ENCODE peak calls at places on chromosomes 4 and X, in eight cellular contexts. N is NCI-H2029 treated with DMSO at 0.1 percent for 48 hours; T is glutamatergic neuron; C is activated T-helper 2 cell treated with anti-CD3 and anti-CD28 coated beads, Interferon-gamma antibody, Interleukin-2, Interleukin-4, amounts not matched to agents 10 μg/mL and 5 μg/mL and 100 μg/mL, durations not matched to agents 14 hours and 24 hours and 36 hours; J is nephron progenitor cell; E is stimulated activated naive CD8-positive, alpha-beta T cell treated with anti-CD3 and anti-CD28 coated beads, Interleukin-15, Interleukin-2, amounts not matched to agents 100 U/mL and 50 U/mL, for 24 hours; Z is GF-D8; B is posterior vena cava. U is an unnamed sample.

GRCh38 chr4:51932261-51932660 is 87.9 kb downstream of the LRRC66 start:
- DNase-seq in T (no peak), Z (no peak), E (no peak), C (no peak), B (no peak), J (no peak), N (no peak), U (no peak)

GRCh38 chrX:34300871-34301270 is 168.8 kb upstream of the FAM47A start:
- DNase-seq in N (no peak), C (no peak), T (no peak), E (peak; percentile 3), J (peak; percentile 53), B (no peak), Z (no peak), U (peak; percentile 9)

GRCh38 chr4:136754810-136755530 is 777.3 kb downstream of the PCDH18 start:
- DNase-seq in E (no peak), Z (no peak), B (no peak), J (no peak), T (no peak), C (no peak), N (no peak), U (no peak)

GRCh38 chr4:1842993-1843448 is 12.9 kb downstream of the LETM1 start:
- DNase-seq in J (no peak), B (no peak), N (no peak), Z (no peak), C (no peak), E (no peak), T (no peak), U (no peak)

GRCh38 chr4:81577392-81577791 is 105.7 kb upstream of the RASGEF1B start:
- DNase-seq in B (no peak), C (no peak), Z (no peak), J (no peak), T (no peak), N (no peak), E (no peak), U (no peak)

GRCh38 chr4:147822128-147822527 is 90.2 kb downstream of the ARHGAP10 start:
- DNase-seq in C (no peak), N (peak; percentile 1), T (no peak), J (no peak), Z (peak; percentile 39), B (peak; percentile 82), E (no peak), U (no peak)

GRCh38 chr4:159607824-159608223 is 504.9 kb downstream of the RAPGEF2 start:
- DNase-seq in C (no peak), J (no peak), Z (no peak), T (no peak), E (no peak), N (no peak), B (no peak), U (no peak)

GRCh38 chr4:70640192-70640591 is 11.6 kb downstream of the ENAM start:
- DNase-seq in J (no peak), E (no peak), B (no peak), T (no peak), C (no peak), N (no peak), Z (no peak), U (no peak)

GRCh38 chr4:125518281-125518680 is 203.5 kb downstream of the FAT4 start:
- DNase-seq in E (no peak), J (no peak), B (no peak), Z (no peak), T (no peak), C (no peak), N (no peak), U (no peak)

GRCh38 chr4:25440478-25441030 is 63.5 kb downstream of the ANAPC4 start:
- DNase-seq in Z (no peak), C (no peak), E (no peak), J (no peak), T (no peak), B (no peak), N (no peak), U (no peak)

GRCh38 chr4:74056858-74057562 is 18.5 kb upstream of the CXCL3 start:
- DNase-seq in C (no peak), B (no peak), J (no peak), E (no peak), Z (peak; percentile 34), T (no peak), N (no peak), U (no peak)

GRCh38 chrX:2318371-2318770 is 182.4 kb downstream of the DHRSX start:
- DNase-seq in T (no peak), N (no peak), Z (no peak), J (no peak), B (no peak), C (no peak), E (no peak), U (no peak)

GRCh38 chr4:71992571-71992970 is 39.2 kb upstream of the NPFFR2 start:
- DNase-seq in Z (no peak), N (no peak), E (no peak), C (no peak), B (no peak), J (no peak), T (no peak), U (no peak)

GRCh38 chr4:126772662-126773061 is 860.1 kb upstream of the INTU start:
- DNase-seq in N (no peak), B (no peak), J (no peak), T (no peak), E (no peak), Z (no peak), C (no peak), U (no peak)

GRCh38 chr4:185717018-185717726 is 94.8 kb downstream of the SORBS2 start:
- DNase-seq in J (no peak), C (no peak), B (no peak), T (no peak), Z (no peak), N (no peak), E (no peak), U (no peak)

GRCh38 chrX:10897768-10898167 is 213.4 kb upstream of the HCCS start:
- DNase-seq in J (no peak), C (no peak), T (no peak), N (no peak), Z (no peak), E (no peak), B (no peak), U (no peak)

GRCh38 chr4:21827575-21827974 is 121.0 kb downstream of the KCNIP4 start:
- DNase-seq in J (no peak), Z (no peak), B (no peak), C (no peak), E (no peak), N (no peak), T (no peak), U (no peak)

GRCh38 chrX:103151799-103152198 is 58.9 kb upstream of the NXF3 start:
- DNase-seq in Z (no peak), B (no peak), J (no peak), N (no peak), T (no peak), C (no peak), E (no peak), U (no peak)

GRCh38 chrX:72042860-72043248 is 88.9 kb downstream of the RTL5 start:
- DNase-seq in E (no peak), J (no peak), T (no peak), N (no peak), Z (no peak), B (no peak), C (no peak), U (no peak)

U was measured in C1 segment of cervical spinal cord.